ENCODE peak calls at places on chromosomes 4 and X, in nine cellular contexts. G is heart right ventricle, Y is fibroblast of villous mesenchyme, E is fibroblast of the aortic adventitia, Q is tibial nerve, C is mesenchymal stem cell, J is Caco-2, N is aorta, L is GM23248. W is an unnamed sample.

GRCh38 chr4:52915730-52916129 is 53.6 kb downstream of the RASL11B start:
- DNase-seq in G (no peak), Y (no peak), E (no peak), Q (no peak), C (no peak), J (no peak), N (no peak), L (peak; percentile 18), W (no peak)

GRCh38 chr4:4871267-4872147 is 12.0 kb downstream of the MSX1 start:
- DNase-seq in G (no peak), Y (no peak), E (no peak), Q (no peak), C (no peak), J (no peak), N (no peak), L (no peak), W (no peak)

GRCh38 chrX:53283099-53283498 is 1.7 kb upstream of the IQSEC2 start:
- DNase-seq in G (no peak), Y (no peak), E (no peak), Q (no peak), C (no peak), J (no peak), N (no peak), L (no peak), W (no peak)

GRCh38 chr4:105113800-105114199 is 32.9 kb upstream of the TET2 start:
- DNase-seq in G (no peak), Y (no peak), E (no peak), Q (no peak), C (no peak), J (no peak), N (no peak), L (no peak), W (peak; percentile 60)

GRCh38 chr4:94561249-94562024 is 109.7 kb downstream of the PDLIM5 start:
- DNase-seq in G (no peak), Y (peak; percentile 84), E (peak; percentile 84), Q (no peak), C (peak; percentile 87), J (no peak), N (no peak), L (peak; percentile 77), W (peak; percentile 96)

GRCh38 chr4:8201341-8201781 is 2.3 kb downstream of the SH3TC1 start:
- DNase-seq in G (no peak), Y (no peak), E (no peak), Q (no peak), C (no peak), J (no peak), N (no peak), L (no peak), W (no peak)

GRCh38 chr4:186820371-186820990 is 96.8 kb upstream of the FAT1 start:
- DNase-seq in G (peak; percentile 58), Y (peak; percentile 54), E (no peak), Q (no peak), C (peak; percentile 41), J (no peak), N (no peak), L (peak; percentile 42), W (peak; percentile 70)

GRCh38 chr4:10173754-10174749 is 57.5 kb upstream of the WDR1 start:
- DNase-seq in G (peak; percentile 63), Y (no peak), E (peak; percentile 84), Q (no peak), C (no peak), J (peak; percentile 82), N (no peak), L (no peak), W (no peak)

GRCh38 chr4:108889696-108890475 is 127.0 kb upstream of the ETNPPL start:
- DNase-seq in G (no peak), Y (no peak), E (peak; percentile 6), Q (no peak), C (peak; percentile 43), J (no peak), N (no peak), L (no peak), W (peak; percentile 69)

GRCh38 chr4:15868065-15868464 is 70.5 kb downstream of the FGFBP1 start:
- DNase-seq in G (no peak), Y (no peak), E (peak; percentile 14), Q (no peak), C (no peak), J (no peak), N (no peak), L (peak; percentile 66), W (no peak)

GRCh38 chr4:112386051-112386450 is 88.9 kb downstream of the ALPK1 start:
- DNase-seq in G (no peak), Y (no peak), E (no peak), Q (no peak), C (no peak), J (no peak), N (no peak), L (no peak), W (no peak)

GRCh38 chrX:30906726-30907125 is 17.7 kb upstream of the TAB3 start:
- DNase-seq in G (no peak), Y (no peak), E (peak; percentile 69), Q (no peak), C (no peak), J (no peak), N (no peak), L (peak; percentile 61), W (peak; percentile 93)

GRCh38 chr4:24229976-24230375 is 340.1 kb upstream of the PPARGC1A start:
- DNase-seq in G (no peak), Y (peak; percentile 30), E (peak; percentile 10), Q (no peak), C (peak; percentile 26), J (no peak), N (no peak), L (peak; percentile 86), W (peak; percentile 50)

GRCh38 chrX:107659768-107660167 is 31.5 kb downstream of the PRPS1 start:
- DNase-seq in G (no peak), Y (peak; percentile 64), E (peak; percentile 76), Q (peak; percentile 43), C (peak; percentile 62), J (no peak), N (no peak), L (peak; percentile 74), W (peak; percentile 84)

GRCh38 chr4:177250056-177250696 is 59.5 kb upstream of the NEIL3 start:
- DNase-seq in G (peak; percentile 64), Y (peak; percentile 56), E (peak; percentile 72), Q (peak; percentile 38), C (peak; percentile 65), J (peak; percentile 54), N (peak; percentile 88), L (peak; percentile 79), W (peak; percentile 51)

GRCh38 chr4:23368081-23368697 is 521.7 kb downstream of the PPARGC1A start:
- DNase-seq in G (no peak), Y (no peak), E (no peak), Q (no peak), C (peak; percentile 10), J (peak; percentile 31), N (no peak), L (no peak), W (no peak)

DNA sequence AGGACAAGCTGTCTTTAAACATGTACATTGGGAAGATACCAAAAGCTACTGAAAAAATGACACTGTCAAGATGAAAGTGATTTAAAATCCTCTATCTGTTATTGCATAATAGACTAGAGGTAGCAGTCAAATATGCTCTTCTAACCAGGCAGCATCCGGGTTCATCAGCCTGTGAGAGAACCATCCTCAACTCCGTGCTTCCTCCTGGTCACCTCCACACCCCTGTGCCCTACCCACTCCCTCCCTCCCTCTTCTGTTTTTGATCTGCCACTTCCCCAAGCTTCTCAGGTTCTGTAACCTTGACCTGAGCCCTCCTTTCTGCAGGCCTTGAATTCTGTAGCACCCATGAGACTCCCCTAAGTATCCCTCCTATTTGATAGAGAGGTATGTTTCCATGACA is 5.9 kb downstream of the NOX1 start:
- DNase-seq in G (no peak), Y (no peak), E (no peak), Q (no peak), C (no peak), J (no peak), N (no peak), L (no peak), W (no peak)
- H3K4me3 ChIP-seq in G (no peak overlapping the region), Y (no peak overlapping the region), E (no peak overlapping the region), Q (no peak overlapping the region), C (no peak overlapping the region), J (no peak overlapping the region), N (no peak overlapping the region), L (no peak overlapping the region), W (no peak overlapping the region)

GRCh38 chr4:47650584-47651130 is 165.6 kb downstream of the ATP10D start:
- DNase-seq in G (no peak), Y (peak; percentile 52), E (peak; percentile 16), Q (no peak), C (peak; percentile 70), J (no peak), N (no peak), L (no peak), W (peak; percentile 70)

GRCh38 chr4:47643845-47644244 is 158.8 kb downstream of the ATP10D start:
- DNase-seq in G (no peak), Y (no peak), E (no peak), Q (no peak), C (no peak), J (no peak), N (no peak), L (no peak), W (no peak)

GRCh38 chr4:47646372-47646771 is 161.3 kb downstream of the ATP10D start:
- DNase-seq in G (no peak), Y (no peak), E (no peak), Q (no peak), C (no peak), J (no peak), N (no peak), L (no peak), W (no peak)

GRCh38 chr4:47647029-47647428 is 162.0 kb downstream of the ATP10D start:
- DNase-seq in G (no peak), Y (no peak), E (no peak), Q (no peak), C (no peak), J (no peak), N (no peak), L (no peak), W (no peak)

GRCh38 chr4:47647544-47647943 is 162.5 kb downstream of the ATP10D start:
- DNase-seq in G (no peak), Y (no peak), E (no peak), Q (no peak), C (no peak), J (no peak), N (no peak), L (no peak), W (no peak)
- H3K4me3 ChIP-seq in G (no peak overlapping the region), Y (no peak overlapping the region), E (no peak overlapping the region), Q (no peak overlapping the region), C (no peak overlapping the region), J (no peak overlapping the region), N (no peak overlapping the region), L (no peak overlapping the region), W (no peak overlapping the region)

GRCh38 chrX:152832520-152832919 is 1.7 kb downstream of the NSDHL start:
- DNase-seq in G (no peak), Y (no peak), E (no peak), Q (no peak), C (no peak), J (no peak), N (no peak), L (no peak), W (no peak)
- H3K4me3 ChIP-seq in G (no peak overlapping the region), Y (no peak overlapping the region), E (no peak overlapping the region), Q (no peak overlapping the region), C (peak overlapping the region; percentile 87), J (peak overlapping the region; percentile 14), N (no peak overlapping the region), L (no peak overlapping the region), W (peak overlapping the region; percentile 4)

DNA sequence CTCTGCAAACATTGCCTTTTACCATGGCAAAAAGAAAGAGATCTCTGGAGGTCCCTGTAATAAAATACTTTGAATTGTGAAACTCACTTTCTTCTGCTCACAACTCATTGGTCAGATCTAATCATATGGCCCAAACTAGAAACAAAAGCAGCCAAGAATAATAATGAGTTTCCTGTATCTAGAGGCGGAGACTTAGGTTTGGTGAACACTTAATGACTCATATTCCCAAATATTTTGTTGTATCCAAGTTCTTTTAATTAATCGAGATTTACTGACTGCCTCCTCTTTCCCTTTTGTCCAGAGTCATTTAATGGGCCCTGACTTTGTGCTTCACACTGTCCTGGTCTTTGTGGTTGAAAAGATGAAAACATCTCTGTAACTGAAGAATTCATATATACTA is 190.6 kb downstream of the CCSER1 start:
- DNase-seq in G (no peak), Y (peak; percentile 29), E (peak; percentile 93), Q (no peak), C (peak; percentile 84), J (no peak), N (no peak), L (peak; percentile 85), W (peak; percentile 93)
- H3K4me3 ChIP-seq in G (no peak overlapping the region), Y (no peak overlapping the region), E (no peak overlapping the region), Q (no peak overlapping the region), C (peak overlapping the region; percentile 52), J (no peak overlapping the region), N (no peak overlapping the region), L (peak overlapping the region; percentile 31), W (peak overlapping the region; percentile 4)

W was measured in fibroblast of lung.